ENCODE peak calls at places on chromosomes 5 and 9, in nine cellular contexts. U is mesenchymal stem cell, J is right cardiac atrium, G is foreskin fibroblast, N is ovary, R is HAP-1, Z is mucosa of descending colon, D is pancreas, W is uterus. O is an unnamed sample.

GRCh38 chr9:138059196-138059595 is 181.6 kb downstream of the CACNA1B start:
- DNase-seq in U (no peak), J (no peak), G (no peak), N (no peak), R (no peak), Z (no peak), D (no peak), W (no peak), O (no peak)

GRCh38 chr5:134577022-134577795 is 51.7 kb downstream of the JADE2 start:
- DNase-seq in U (peak), J (no peak), G (peak), N (no peak), R (no peak), Z (no peak), D (peak), W (no peak), O (no peak)

GRCh38 chr9:95507456-95508241 is 9.1 kb downstream of the PTCH1 start:
- DNase-seq in U (peak), J (peak), G (peak), N (peak), R (peak), Z (peak), D (peak), W (peak), O (no peak)

GRCh38 chr9:95505676-95506437 is 10.9 kb downstream of the PTCH1 start:
- DNase-seq in U (peak), J (peak), G (peak), N (peak), R (peak), Z (peak), D (peak), W (peak), O (no peak)

GRCh38 chr5:168740055-168740820 is 161.1 kb upstream of the PANK3 start:
- DNase-seq in U (no peak), J (peak), G (no peak), N (no peak), R (no peak), Z (no peak), D (no peak), W (no peak), O (no peak)

GRCh38 chr5:147504001-147504400 is 5.9 kb downstream of the DPYSL3 start:
- DNase-seq in U (peak), J (peak), G (peak), N (no peak), R (no peak), Z (peak), D (no peak), W (peak), O (no peak)

GRCh38 chr9:100591639-100592412 is 13.9 kb downstream of the CAVIN4 start:
- DNase-seq in U (no peak), J (no peak), G (no peak), N (no peak), R (no peak), Z (no peak), D (no peak), W (no peak), O (no peak)

GRCh38 chr5:177973066-177973635 is 22.9 kb downstream of the PROP1 start:
- DNase-seq in U (no peak), J (no peak), G (no peak), N (no peak), R (no peak), Z (no peak), D (no peak), W (no peak), O (no peak)

GRCh38 chr9:99296375-99296951 is 74.4 kb downstream of the SEC61B start:
- DNase-seq in U (no peak), J (peak), G (no peak), N (peak), R (no peak), Z (peak), D (peak), W (peak), O (no peak)

GRCh38 chr9:134682026-134682425 is 40.4 kb downstream of the COL5A1 start:
- DNase-seq in U (no peak), J (peak), G (no peak), N (peak), R (no peak), Z (no peak), D (no peak), W (no peak), O (no peak)

GRCh38 chr5:137051165-137051564 is 448.0 kb downstream of the SPOCK1 start:
- DNase-seq in U (no peak), J (no peak), G (peak), N (no peak), R (no peak), Z (no peak), D (no peak), W (no peak), O (no peak)

GRCh38 chr5:79200573-79201183 is 35.3 kb upstream of the JMY start:
- DNase-seq in U (peak), J (no peak), G (no peak), N (no peak), R (peak), Z (peak), D (no peak), W (no peak), O (peak)

GRCh38 chr5:107218457-107219193 is 452.1 kb downstream of the EFNA5 start:
- DNase-seq in U (no peak), J (no peak), G (peak), N (no peak), R (no peak), Z (no peak), D (no peak), W (no peak), O (no peak)

GRCh38 chr9:71446499-71447411 is 321.6 kb downstream of the CEMIP2 start:
- DNase-seq in U (peak), J (peak), G (peak), N (no peak), R (peak), Z (peak), D (peak), W (no peak), O (no peak)

GRCh38 chr5:137344723-137345322 is 154.3 kb downstream of the SPOCK1 start:
- DNase-seq in U (peak), J (no peak), G (peak), N (no peak), R (peak), Z (peak), D (peak), W (no peak), O (no peak)

GRCh38 chr5:154653764-154654483 is 101.3 kb upstream of the LARP1 start:
- DNase-seq in U (peak), J (peak), G (no peak), N (no peak), R (no peak), Z (no peak), D (peak), W (no peak), O (no peak)

GRCh38 chr9:106953166-106953565 is 90.2 kb downstream of the ZNF462 start:
- DNase-seq in U (peak), J (no peak), G (peak), N (peak), R (no peak), Z (no peak), D (no peak), W (no peak), O (no peak)

GRCh38 chr5:45399041-45399440 is 297.1 kb downstream of the HCN1 start:
- DNase-seq in U (peak), J (no peak), G (no peak), N (no peak), R (no peak), Z (no peak), D (no peak), W (no peak), O (no peak)

GRCh38 chr9:134734270-134734669 is 92.7 kb downstream of the COL5A1 start:
- DNase-seq in U (peak), J (peak), G (peak), N (peak), R (no peak), Z (peak), D (no peak), W (peak), O (no peak)

GRCh38 chr5:83632874-83633273 is 87.8 kb downstream of the HAPLN1 start:
- DNase-seq in U (peak), J (no peak), G (peak), N (no peak), R (no peak), Z (no peak), D (no peak), W (no peak), O (no peak)

GRCh38 chr9:79115176-79115575 is 456.6 kb upstream of the TLE4 start:
- DNase-seq in U (no peak), J (no peak), G (no peak), N (no peak), R (no peak), Z (no peak), D (no peak), W (no peak), O (no peak)

GRCh38 chr5:71836547-71837112 is 117.6 kb downstream of the CARTPT start:
- DNase-seq in U (peak), J (no peak), G (no peak), N (no peak), R (no peak), Z (no peak), D (no peak), W (no peak), O (no peak)

GRCh38 chr5:37197340-37198050 is 51.7 kb downstream of the CPLANE1 start:
- DNase-seq in U (peak), J (no peak), G (no peak), N (no peak), R (no peak), Z (no peak), D (no peak), W (no peak), O (no peak)

GRCh38 chr5:56496581-56497063 is 263.5 kb upstream of the ANKRD55 start:
- DNase-seq in U (peak), J (no peak), G (no peak), N (no peak), R (no peak), Z (no peak), D (no peak), W (no peak), O (no peak)

GRCh38 chr9:11241779-11242178 is 629.0 kb upstream of the PTPRD start:
- DNase-seq in U (no peak), J (no peak), G (no peak), N (no peak), R (no peak), Z (no peak), D (no peak), W (no peak), O (no peak)

GRCh38 chr9:2574215-2574614 is 47.4 kb upstream of the VLDLR start:
- DNase-seq in U (no peak), J (no peak), G (no peak), N (no peak), R (no peak), Z (no peak), D (no peak), W (no peak), O (no peak)

GRCh38 chr9:38437193-38437823 is 13.1 kb upstream of the IGFBPL1 start:
- DNase-seq in U (peak), J (no peak), G (no peak), N (no peak), R (no peak), Z (peak), D (peak), W (no peak), O (no peak)
- H3K4me3 ChIP-seq in U (no peak), J (no peak), G (no peak), N (no peak), R (no peak), Z (no peak), D (peak), W (no peak), O (no peak)

GRCh38 chr5:95957804-95958203 is 3.8 kb downstream of the ELL2 start:
- DNase-seq in U (no peak), J (no peak), G (no peak), N (no peak), R (no peak), Z (no peak), D (no peak), W (no peak), O (no peak)

GRCh38 chr5:95954716-95955115 is 6.9 kb downstream of the ELL2 start:
- DNase-seq in U (no peak), J (no peak), G (no peak), N (no peak), R (no peak), Z (no peak), D (no peak), W (no peak), O (no peak)

GRCh38 chr5:95956900-95957293 is 4.8 kb downstream of the ELL2 start:
- DNase-seq in U (no peak), J (no peak), G (no peak), N (no peak), R (no peak), Z (no peak), D (no peak), W (no peak), O (no peak)

GRCh38 chr5:95958308-95959014 is 3.2 kb downstream of the ELL2 start:
- DNase-seq in U (peak), J (no peak), G (no peak), N (no peak), R (no peak), Z (no peak), D (peak), W (no peak), O (no peak)

GRCh38 chr5:95955996-95956899 is 5.4 kb downstream of the ELL2 start:
- DNase-seq in U (no peak), J (no peak), G (no peak), N (no peak), R (no peak), Z (no peak), D (no peak), W (no peak), O (no peak)
- H3K4me3 ChIP-seq in U (no peak), J (no peak), G (peak), N (no peak), R (no peak), Z (no peak), D (no peak), W (no peak), O (no peak)

GRCh38 chr5:167671176-167671575 is 620.3 kb upstream of the WWC1 start:
- DNase-seq in U (no peak), J (no peak), G (peak), N (no peak), R (no peak), Z (no peak), D (no peak), W (no peak), O (no peak)
- H3K4me3 ChIP-seq in U (no peak), J (no peak), G (no peak), N (no peak), R (no peak), Z (no peak), D (no peak), W (no peak), O (no peak)

DNA sequence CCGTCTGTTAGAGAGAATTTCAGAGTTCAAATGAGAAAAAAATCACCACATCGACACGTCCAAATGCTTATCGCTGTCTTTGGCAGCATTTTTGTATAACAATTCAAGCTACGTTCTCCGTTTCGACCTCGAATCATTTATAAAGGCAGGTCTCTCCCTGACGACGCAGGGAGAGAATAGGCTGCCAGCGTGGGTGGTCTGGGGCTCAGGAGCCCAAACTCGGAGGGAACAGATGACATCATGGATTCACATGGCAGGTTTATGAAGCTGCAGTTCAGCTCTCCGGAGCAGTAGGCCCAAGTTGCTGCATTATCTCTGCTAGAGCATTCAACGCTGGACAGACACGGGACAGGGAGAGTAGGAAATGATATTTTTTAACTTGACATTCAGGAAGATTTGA is 139.7 kb downstream of the GAS1 start:
- DNase-seq in U (no peak), J (peak), G (no peak), N (peak), R (no peak), Z (no peak), D (no peak), W (peak), O (no peak)
- H3K4me3 ChIP-seq in U (no peak), J (no peak), G (no peak), N (no peak), R (no peak), Z (no peak), D (no peak), W (no peak), O (no peak)

DNA sequence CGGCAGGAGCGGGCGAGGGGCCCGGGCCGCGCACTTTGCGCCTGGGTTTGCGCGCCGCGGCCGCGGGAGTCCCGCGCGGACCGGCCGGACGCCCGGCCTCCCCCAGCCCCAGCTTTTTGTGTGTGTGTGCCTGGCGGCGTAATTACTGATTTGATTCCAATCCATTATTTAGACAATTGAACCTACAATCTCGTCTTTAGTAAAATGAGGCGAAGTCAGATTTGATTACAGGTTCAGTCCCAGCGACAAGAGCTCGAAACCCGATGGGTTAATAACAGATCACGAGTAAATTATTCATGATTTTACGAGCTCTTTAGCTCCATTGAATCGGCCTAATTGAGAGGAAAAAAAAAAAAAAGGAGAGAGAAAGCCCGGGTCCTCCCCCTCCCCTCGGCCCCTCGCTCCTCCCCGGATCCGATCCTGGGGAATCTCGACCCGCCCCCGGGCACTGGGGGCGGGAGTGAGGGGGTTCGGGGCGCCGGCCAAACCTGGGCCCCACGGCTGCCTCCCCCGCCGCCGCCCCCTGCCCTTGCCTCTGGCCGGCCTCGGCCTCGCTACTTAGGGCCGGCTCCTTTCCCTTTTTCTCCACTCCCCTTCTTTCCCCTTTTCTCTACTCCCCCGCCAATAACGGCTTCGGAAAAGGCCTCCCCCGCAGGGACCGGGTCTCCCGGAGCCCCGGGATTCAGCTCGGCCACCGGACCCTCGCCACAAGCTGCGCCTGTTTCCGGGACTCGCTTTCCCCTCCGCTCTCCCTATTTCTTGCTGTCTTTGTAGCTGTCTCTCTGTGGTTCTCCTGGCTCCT is 6.6 kb downstream of the LHX2 start:
- DNase-seq in U (no peak), J (no peak), G (no peak), N (no peak), R (peak), Z (no peak), D (no peak), W (no peak), O (no peak)
- H3K4me3 ChIP-seq in U (no peak), J (peak), G (peak), N (no peak), R (peak), Z (no peak), D (peak), W (peak), O (no peak)

GRCh38 chr9:97387504-97387886 is 24.4 kb upstream of the TDRD7 start:
- DNase-seq in U (no peak), J (no peak), G (no peak), N (no peak), R (no peak), Z (no peak), D (no peak), W (no peak), O (no peak)

GRCh38 chr9:97385626-97386264 is 26.2 kb upstream of the TDRD7 start:
- DNase-seq in U (no peak), J (no peak), G (no peak), N (no peak), R (no peak), Z (no peak), D (no peak), W (no peak), O (no peak)

GRCh38 chr9:97386265-97386633 is 25.6 kb upstream of the TDRD7 start:
- DNase-seq in U (no peak), J (no peak), G (no peak), N (no peak), R (no peak), Z (peak), D (no peak), W (no peak), O (no peak)

GRCh38 chr9:97387936-97388684 is 23.8 kb upstream of the TDRD7 start:
- DNase-seq in U (no peak), J (no peak), G (no peak), N (no peak), R (no peak), Z (no peak), D (no peak), W (no peak), O (no peak)

DNA sequence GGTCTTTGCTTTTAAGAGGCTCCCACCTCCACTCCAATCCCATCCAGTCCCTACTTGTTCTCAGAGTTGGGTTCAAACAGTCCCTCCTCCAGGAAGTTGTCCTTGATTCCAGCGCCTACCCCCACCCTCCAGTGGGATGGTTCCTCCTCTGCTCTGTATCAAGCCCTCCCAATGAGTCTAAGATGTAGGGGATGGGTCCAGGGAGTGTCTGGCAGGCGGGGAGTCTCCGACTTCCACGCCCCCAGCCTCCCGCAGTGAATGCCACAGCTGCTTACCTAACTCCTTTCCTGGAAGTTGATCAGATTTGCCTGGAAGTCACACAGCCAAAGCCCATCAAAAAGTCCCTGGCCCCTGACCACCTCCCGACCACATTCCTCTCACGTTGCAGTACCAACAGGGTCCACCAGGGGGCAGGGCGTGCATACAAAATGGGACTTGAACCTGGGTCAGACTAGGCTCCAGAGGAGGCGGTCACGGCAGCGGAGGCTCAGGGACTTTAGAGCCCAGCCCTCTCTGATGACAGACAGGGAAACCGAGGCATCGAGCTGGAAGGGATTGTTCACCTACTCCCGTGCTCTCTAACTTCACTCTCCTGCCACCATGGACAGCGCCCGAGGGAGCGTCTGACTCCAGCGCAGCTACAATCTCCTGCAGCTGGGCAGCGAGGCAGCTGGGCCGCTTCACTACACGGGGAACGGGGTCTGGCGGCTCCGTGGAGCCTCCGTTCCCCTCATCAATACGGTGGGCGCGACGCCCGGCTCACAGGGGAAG is 25.0 kb upstream of the TDRD7 start:
- DNase-seq in U (peak), J (peak), G (peak), N (peak), R (peak), Z (peak), D (peak), W (peak), O (peak)
- H3K4me3 ChIP-seq in U (no peak), J (no peak), G (no peak), N (no peak), R (peak), Z (no peak), D (peak), W (no peak), O (no peak)

GRCh38 chr9:92969516-92970466 is 22.5 kb downstream of the FGD3 start:
- DNase-seq in U (no peak), J (no peak), G (no peak), N (no peak), R (no peak), Z (no peak), D (no peak), W (no peak), O (no peak)

GRCh38 chr9:92970467-92970923 is 23.2 kb downstream of the FGD3 start:
- DNase-seq in U (no peak), J (no peak), G (no peak), N (no peak), R (peak), Z (no peak), D (no peak), W (no peak), O (no peak)

GRCh38 chr9:92971776-92972175 is 24.5 kb downstream of the FGD3 start:
- DNase-seq in U (no peak), J (no peak), G (no peak), N (no peak), R (no peak), Z (no peak), D (no peak), W (no peak), O (no peak)

GRCh38 chr9:92973700-92974099 is 26.4 kb downstream of the FGD3 start:
- DNase-seq in U (no peak), J (no peak), G (no peak), N (no peak), R (no peak), Z (no peak), D (no peak), W (no peak), O (no peak)

GRCh38 chr9:92971121-92971520 is 23.8 kb downstream of the FGD3 start:
- DNase-seq in U (no peak), J (no peak), G (no peak), N (no peak), R (no peak), Z (no peak), D (no peak), W (no peak), O (no peak)
- H3K4me3 ChIP-seq in U (no peak), J (no peak), G (no peak), N (no peak), R (no peak), Z (no peak), D (no peak), W (no peak), O (peak)